ENCODE peak calls at places on chromosomes 16 and 17, in seven cellular contexts. R is NCI-H460, L is foreskin fibroblast, H is cardiac fibroblast, W is sciatic nerve, B is NCI-H1694, N is fibroblast of lung. S is an unnamed sample.

GRCh38 chr17:50593321-50593720 is 32.8 kb downstream of the CACNA1G start:
- DNase-seq in L (no peak), R (no peak), N (no peak), H (no peak), W (no peak), B (peak; percentile 51), S (peak; percentile 82)

GRCh38 chr17:8481089-8481488 is 45.4 kb downstream of the NDEL1 start:
- DNase-seq in H (no peak), R (no peak), B (no peak), W (no peak), N (no peak), L (no peak), S (no peak)

GRCh38 chr16:11796227-11797165 is 562 bp downstream of the ZC3H7A start:
- DNase-seq in L (peak; percentile 79), N (peak; percentile 60), B (no peak), R (peak; percentile 18), W (peak; percentile 82), H (peak; percentile 65), S (peak; percentile 80)

GRCh38 chr16:12265168-12265567 is 288.6 kb downstream of the SNX29 start:
- DNase-seq in R (no peak), L (no peak), N (no peak), H (no peak), B (no peak), W (no peak), S (no peak)

GRCh38 chr16:62035115-62036092 is 834 bp downstream of the CDH8 start:
- DNase-seq in H (no peak), R (no peak), W (no peak), B (no peak), N (no peak), L (no peak), S (no peak)

GRCh38 chr17:4816826-4817225 is 9.9 kb downstream of the PLD2 start:
- DNase-seq in H (no peak), B (no peak), R (no peak), L (no peak), N (no peak), W (no peak), S (no peak)

GRCh38 chr16:86734559-86735480 is 156.5 kb downstream of the FOXL1 start:
- DNase-seq in W (no peak), H (peak; percentile 34), R (no peak), N (no peak), L (no peak), B (no peak), S (no peak)

GRCh38 chr17:57751971-57752905 is 7.1 kb upstream of the CCDC182 start:
- DNase-seq in R (no peak), N (no peak), L (no peak), B (no peak), W (no peak), H (no peak), S (no peak)

GRCh38 chr17:29592850-29593545 is at the start of gene ANKRD13B:
- DNase-seq in H (no peak), R (no peak), N (peak; percentile 24), W (peak; percentile 76), B (peak; percentile 85), L (peak; percentile 60), S (peak; percentile 83)

GRCh38 chr17:48626470-48627241 is 498 bp upstream of the HOXB9 start:
- DNase-seq in R (peak; percentile 81), N (no peak), B (no peak), W (no peak), H (no peak), L (no peak), S (no peak)

GRCh38 chr16:2085669-2086068 is 37.9 kb downstream of the TSC2 start:
- DNase-seq in L (peak; percentile 50), R (peak; percentile 26), B (no peak), N (no peak), W (no peak), H (peak; percentile 23), S (no peak)

GRCh38 chr16:50673496-50674275 is 7.4 kb downstream of the SNX20 start:
- DNase-seq in L (no peak), B (no peak), W (no peak), N (no peak), H (no peak), R (no peak), S (no peak)

GRCh38 chr17:57662644-57663308 is 82.3 kb downstream of the CCDC182 start:
- DNase-seq in R (peak; percentile 88), L (peak; percentile 100), N (peak; percentile 99), W (peak; percentile 97), B (peak; percentile 41), H (peak; percentile 98), S (peak; percentile 99)

GRCh38 chr16:81522141-81522701 is 77.6 kb downstream of the CMIP start:
- DNase-seq in R (no peak), W (no peak), H (peak; percentile 25), N (no peak), L (no peak), B (no peak), S (no peak)

GRCh38 chr17:8376302-8377067 is at the start of gene KRABD2:
- DNase-seq in N (peak; percentile 83), L (peak; percentile 95), W (peak; percentile 93), B (peak; percentile 87), H (peak; percentile 88), R (peak; percentile 88), S (peak; percentile 97)

GRCh38 chr17:49585422-49586027 is 9.9 kb downstream of the NXPH3 start:
- DNase-seq in W (no peak), R (no peak), B (no peak), N (no peak), L (peak; percentile 32), H (peak; percentile 20), S (no peak)

GRCh38 chr17:34252138-34252889 is 2.8 kb upstream of the CCL2 start:
- DNase-seq in B (no peak), H (peak; percentile 97), W (peak; percentile 97), L (peak; percentile 85), R (no peak), N (peak; percentile 80), S (peak; percentile 97)

GRCh38 chr17:73693016-73693545 is 48.8 kb upstream of the SDK2 start:
- DNase-seq in W (no peak), R (no peak), L (no peak), H (no peak), N (no peak), B (no peak), S (no peak)

GRCh38 chr17:8435245-8436168 is at the start of gene NDEL1:
- DNase-seq in L (peak; percentile 100), N (peak; percentile 98), H (peak; percentile 99), R (peak; percentile 98), B (peak; percentile 90), W (peak; percentile 100), S (peak; percentile 100)

GRCh38 chr17:77840576-77841160 is 117.8 kb upstream of the TNRC6C start:
- DNase-seq in B (no peak), L (no peak), N (no peak), W (peak; percentile 8), R (no peak), H (no peak), S (no peak)

GRCh38 chr17:65953316-65954147 is 238.4 kb downstream of the CEP112 start:
- DNase-seq in N (no peak), H (no peak), L (no peak), W (no peak), B (no peak), R (no peak), S (no peak)

GRCh38 chr17:73156887-73157870 is 7.6 kb upstream of the SSTR2 start:
- DNase-seq in R (no peak), H (no peak), N (no peak), B (peak; percentile 31), L (no peak), W (no peak), S (no peak)

GRCh38 chr17:43353364-43353763 is 45.4 kb upstream of the ARL4D start:
- DNase-seq in B (no peak), R (no peak), H (no peak), N (no peak), L (no peak), W (no peak), S (no peak)

GRCh38 chr17:78127888-78128615 is 503 bp downstream of the TMC6 start:
- DNase-seq in N (no peak), R (no peak), L (no peak), B (no peak), W (peak; percentile 74), H (no peak), S (peak; percentile 69)

GRCh38 chr17:29838961-29839360 is 91.1 kb downstream of the SSH2 start:
- DNase-seq in W (no peak), R (no peak), L (peak; percentile 61), N (peak; percentile 39), B (no peak), H (peak; percentile 50), S (no peak)

GRCh38 chr17:56819431-56820145 is 14.1 kb downstream of the C17orf67 start:
- DNase-seq in H (peak; percentile 78), L (peak; percentile 87), W (peak; percentile 75), R (peak; percentile 80), B (peak; percentile 86), N (peak; percentile 72), S (no peak)

GRCh38 chr17:42009170-42009569 is 8.1 kb downstream of the DNAJC7 start:
- DNase-seq in L (no peak), R (no peak), W (peak; percentile 62), H (peak; percentile 20), B (no peak), N (no peak), S (no peak)

GRCh38 chr17:62178579-62178978 is 113.5 kb upstream of the MED13 start:
- DNase-seq in R (no peak), N (peak; percentile 22), W (no peak), H (peak; percentile 14), B (no peak), L (peak; percentile 74), S (no peak)

GRCh38 chr16:28212532-28212873 is 738 bp upstream of the XPO6 start:
- DNase-seq in R (no peak), B (no peak), N (peak; percentile 23), L (peak; percentile 65), H (peak; percentile 29), W (no peak), S (no peak)

GRCh38 chr17:80942360-80943345 is 49.0 kb upstream of the CHMP6 start:
- DNase-seq in L (peak; percentile 93), H (peak; percentile 96), W (peak; percentile 95), N (peak; percentile 97), B (no peak), R (no peak), S (peak; percentile 99)

GRCh38 chr16:47196457-47196856 is 52.7 kb upstream of the NETO2 start:
- DNase-seq in B (no peak), R (no peak), H (no peak), N (no peak), L (no peak), W (no peak), S (no peak)

GRCh38 chr16:68385371-68385770 is 62.9 kb downstream of the SMPD3 start:
- DNase-seq in B (no peak), H (no peak), R (no peak), N (no peak), L (no peak), W (no peak), S (no peak)

GRCh38 chr16:22844426-22844825 is 30.5 kb downstream of the HS3ST2 start:
- DNase-seq in N (no peak), B (no peak), W (no peak), R (no peak), L (no peak), H (no peak), S (no peak)

GRCh38 chr16:28090646-28091377 is 27.3 kb upstream of the GSG1L start:
- DNase-seq in B (no peak), W (no peak), N (peak; percentile 9), H (no peak), L (peak; percentile 58), R (no peak), S (no peak)

GRCh38 chr16:87603684-87604571 is 1.6 kb downstream of the JPH3 start:
- DNase-seq in H (no peak), R (no peak), W (no peak), B (peak; percentile 36), N (no peak), L (no peak), S (peak; percentile 11)

GRCh38 chr17:80323982-80324381 is 63.3 kb downstream of the RNF213 start:
- DNase-seq in W (no peak), N (no peak), R (no peak), H (no peak), B (no peak), L (no peak), S (no peak)

GRCh38 chr16:85011846-85012284 is 530 bp upstream of the ZDHHC7 start:
- DNase-seq in B (no peak), H (no peak), L (no peak), R (no peak), W (no peak), N (no peak), S (no peak)

S was measured in right cardiac atrium.